ENCODE peak calls at places on chromosomes 5 and 9, in five cellular contexts. F is psoas muscle, U is transverse colon, Y is cardiac muscle cell, H is IMR-90. S is an unnamed sample.

GRCh38 chr9:133742849-133743444 is 4.8 kb upstream of the SARDH start:
- DNase-seq in F (peak; percentile 78), U (peak; percentile 74), Y (peak; percentile 84), H (peak; percentile 57), S (peak; percentile 54)

GRCh38 chr5:163259495-163259894 is 177.9 kb upstream of the CCNG1 start:
- DNase-seq in F (no peak), U (no peak), Y (no peak), H (no peak), S (no peak)

GRCh38 chr9:135219676-135220600 is 132.5 kb downstream of the OLFM1 start:
- DNase-seq in F (peak; percentile 16), U (peak; percentile 3), Y (no peak), H (no peak), S (no peak)

GRCh38 chr5:111043712-111044506 is 27.6 kb upstream of the TSLP start:
- DNase-seq in F (no peak), U (no peak), Y (peak; percentile 2), H (peak; percentile 87), S (peak; percentile 99)

GRCh38 chr5:100863736-100864135 is 39.3 kb downstream of the ST8SIA4 start:
- DNase-seq in F (no peak), U (no peak), Y (no peak), H (no peak), S (no peak)

GRCh38 chr9:89317282-89317681 is 1.0 kb upstream of the SECISBP2 start:
- DNase-seq in F (no peak), U (no peak), Y (no peak), H (no peak), S (no peak)

GRCh38 chr5:126391386-126391785 is 31.8 kb upstream of the GRAMD2B start:
- DNase-seq in F (no peak), U (no peak), Y (no peak), H (no peak), S (no peak)

GRCh38 chr5:34699155-34700077 is 43.3 kb downstream of the RAI14 start:
- DNase-seq in F (no peak), U (peak; percentile 56), Y (peak; percentile 31), H (no peak), S (no peak)

GRCh38 chr5:87499478-87500410 is 87.0 kb upstream of the CCNH start:
- DNase-seq in F (peak; percentile 31), U (no peak), Y (no peak), H (no peak), S (no peak)

GRCh38 chr9:90827181-90827866 is 25.7 kb downstream of the SYK start:
- DNase-seq in F (no peak), U (peak; percentile 39), Y (no peak), H (no peak), S (no peak)

GRCh38 chr5:92580814-92581213 is 1000.2 kb downstream of the NR2F1-AS1 start:
- DNase-seq in F (no peak), U (no peak), Y (no peak), H (peak; percentile 3), S (no peak)

GRCh38 chr9:133604214-133604613 is 5.0 kb downstream of the FAM163B start:
- DNase-seq in F (no peak), U (no peak), Y (peak; percentile 60), H (no peak), S (peak; percentile 4)

GRCh38 chr5:158364367-158364766 is 505.4 kb upstream of the CLINT1 start:
- DNase-seq in F (no peak), U (no peak), Y (no peak), H (no peak), S (no peak)

GRCh38 chr5:42620579-42621216 is 135.9 kb upstream of the CCDC152 start:
- DNase-seq in F (no peak), U (no peak), Y (no peak), H (no peak), S (no peak)

GRCh38 chr9:70602364-70603019 is 188.0 kb upstream of the KLF9 start:
- DNase-seq in F (peak; percentile 59), U (peak; percentile 61), Y (peak; percentile 73), H (peak; percentile 91), S (peak; percentile 85)

GRCh38 chr5:54997081-54997480 is 11.7 kb upstream of the ESM1 start:
- DNase-seq in F (no peak), U (no peak), Y (no peak), H (no peak), S (no peak)

GRCh38 chr5:58127486-58128220 is 332.2 kb downstream of the PLK2 start:
- DNase-seq in F (no peak), U (no peak), Y (peak; percentile 18), H (peak; percentile 20), S (no peak)

GRCh38 chr9:111597852-111598729 is 1.4 kb downstream of the PTGR1 start:
- DNase-seq in F (peak; percentile 87), U (peak; percentile 71), Y (peak; percentile 66), H (peak; percentile 64), S (peak; percentile 53)

GRCh38 chr5:124979174-124979573 is 232.7 kb upstream of the ZNF608 start:
- DNase-seq in F (no peak), U (no peak), Y (peak; percentile 43), H (peak; percentile 24), S (no peak)

GRCh38 chr5:121500262-121500792 is 351.4 kb upstream of the FTMT start:
- DNase-seq in F (no peak), U (no peak), Y (no peak), H (no peak), S (no peak)
- H3K27ac ChIP-seq in F (no peak overlapping the region), U (no peak overlapping the region), Y (no peak overlapping the region), H (no peak overlapping the region), S (no peak overlapping the region)

GRCh38 chr5:149410721-149411432 is 31.8 kb upstream of the IL17B start:
- DNase-seq in F (no peak), U (no peak), Y (no peak), H (peak; percentile 16), S (no peak)

GRCh38 chr5:149411738-149412519 is 32.8 kb upstream of the IL17B start:
- DNase-seq in F (no peak), U (no peak), Y (no peak), H (no peak), S (no peak)

GRCh38 chr5:149409268-149409948 is 30.3 kb upstream of the IL17B start:
- DNase-seq in F (no peak), U (no peak), Y (no peak), H (no peak), S (no peak)

GRCh38 chr5:149408252-149409099 is 29.4 kb upstream of the IL17B start:
- DNase-seq in F (no peak), U (no peak), Y (no peak), H (no peak), S (no peak)

GRCh38 chr5:149410071-149410470 is 31.0 kb upstream of the IL17B start:
- DNase-seq in F (no peak), U (no peak), Y (no peak), H (no peak), S (no peak)
- H3K4me3 ChIP-seq in F (peak overlapping the region; percentile 59), U (peak overlapping the region; percentile 53), Y (no peak overlapping the region), H (peak overlapping the region; percentile 63), S (peak overlapping the region; percentile 76)

DNA sequence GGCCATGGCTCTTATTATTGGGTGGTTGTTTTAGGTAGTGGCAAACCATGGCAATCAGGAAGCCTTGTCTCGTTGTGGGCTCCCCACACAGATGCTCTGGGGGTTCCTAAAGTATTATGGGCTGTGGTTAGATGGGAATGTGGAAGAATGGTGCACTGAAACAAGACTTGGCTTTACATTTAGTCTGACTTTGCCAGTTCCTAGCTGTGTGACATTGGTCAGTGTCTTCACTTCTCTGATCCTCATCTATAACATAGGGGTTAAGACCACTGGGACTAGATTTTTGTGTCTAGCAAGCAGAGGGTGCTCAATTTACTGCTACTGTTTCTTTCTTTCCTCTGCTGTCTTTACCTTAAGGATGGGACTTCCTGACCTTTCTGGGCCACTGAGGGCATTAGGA is 149.5 kb downstream of the HSPA4 start:
- DNase-seq in F (no peak), U (no peak), Y (no peak), H (no peak), S (no peak)
- H3K27ac ChIP-seq in F (no peak overlapping the region), U (no peak overlapping the region), Y (no peak overlapping the region), H (no peak overlapping the region), S (no peak overlapping the region)

GRCh38 chr5:139652788-139653241 is 4.7 kb downstream of the CXXC5 start:
- DNase-seq in F (peak; percentile 49), U (no peak), Y (no peak), H (no peak), S (peak; percentile 74)
- H3K4me3 ChIP-seq in F (peak overlapping the region; percentile 99), U (no peak overlapping the region), Y (no peak overlapping the region), H (no peak overlapping the region), S (peak overlapping the region; percentile 87)

GRCh38 chr5:27706832-27707231 is 668.4 kb upstream of the CDH9 start:
- DNase-seq in F (no peak), U (no peak), Y (no peak), H (no peak), S (peak; percentile 5)

DNA sequence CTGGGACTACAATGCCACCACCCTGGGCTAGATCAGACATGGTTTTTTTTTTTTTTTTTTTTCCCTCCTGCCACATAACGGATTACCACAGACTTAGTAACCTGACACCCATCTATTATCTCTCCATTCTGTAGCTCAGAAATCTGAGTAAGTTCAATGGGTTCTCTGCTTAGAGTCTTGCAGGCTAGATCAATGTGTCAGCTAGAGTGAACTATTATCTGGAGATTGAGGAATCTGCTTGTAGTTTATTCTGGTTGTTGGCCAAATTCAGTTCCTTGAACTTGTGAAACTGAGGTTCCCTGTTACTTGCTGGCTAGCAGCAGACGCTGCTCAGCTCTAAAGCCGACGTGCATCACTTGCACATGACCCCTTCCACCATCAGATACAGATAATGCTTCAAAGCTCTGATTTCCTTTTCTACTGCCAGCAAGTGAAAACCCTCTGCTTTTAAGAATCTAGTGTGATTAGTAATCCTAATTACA is 664.0 kb upstream of the CDH9 start:
- DNase-seq in F (no peak), U (no peak), Y (peak; percentile 14), H (no peak), S (peak; percentile 90)
- H3K27ac ChIP-seq in F (no peak overlapping the region), U (no peak overlapping the region), Y (no peak overlapping the region), H (no peak overlapping the region), S (peak overlapping the region; percentile 68)

DNA sequence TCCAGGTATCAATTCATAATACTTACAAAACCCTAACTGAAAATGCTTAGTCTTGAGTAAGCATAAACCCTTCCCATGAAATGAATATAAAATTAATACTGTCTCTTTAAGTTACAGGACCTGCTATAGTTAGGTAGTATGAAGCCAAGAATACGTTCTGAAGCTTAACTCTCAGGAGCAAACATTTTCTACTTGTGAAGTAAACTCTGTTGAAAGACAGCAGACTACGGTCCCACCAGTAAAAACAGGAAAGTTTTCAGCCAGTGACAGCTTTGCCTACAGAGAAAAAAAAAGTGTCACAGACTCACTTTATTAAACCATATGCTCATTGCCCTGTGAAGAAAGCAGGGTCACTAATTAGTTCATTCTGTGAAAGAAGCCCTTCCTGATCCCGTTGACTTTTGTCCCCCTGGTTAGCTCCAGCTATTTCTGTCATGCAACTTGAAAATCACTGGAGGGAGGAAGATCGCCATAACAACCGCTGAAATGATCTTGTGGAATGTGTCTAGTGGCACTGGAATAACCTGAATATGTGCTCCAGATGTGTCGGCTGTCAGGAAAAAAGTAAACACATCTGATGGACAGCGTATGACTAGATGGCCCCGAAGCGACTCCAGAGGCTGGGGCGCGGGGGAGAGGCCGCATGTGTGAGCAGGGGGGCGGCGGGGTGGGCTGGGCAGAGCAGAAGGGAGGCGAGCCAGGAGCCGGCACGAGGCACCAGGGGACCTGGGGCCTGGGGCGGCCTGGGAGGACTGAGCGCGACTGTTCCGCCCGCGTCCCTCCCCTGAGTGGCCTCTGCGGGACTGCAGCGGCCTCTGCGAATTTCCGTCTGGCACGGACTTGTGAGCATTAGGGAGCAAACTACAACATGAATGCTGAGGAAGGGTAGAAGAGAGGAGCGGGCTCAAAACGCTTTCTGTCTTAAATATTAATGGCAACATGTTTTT is 41.9 kb downstream of the BNC2 start:
- DNase-seq in F (peak; percentile 62), U (peak; percentile 18), Y (peak; percentile 59), H (peak; percentile 78), S (peak; percentile 18)
- H3K4me3 ChIP-seq in F (peak overlapping the region; percentile 67), U (peak overlapping the region; percentile 46), Y (no peak overlapping the region), H (peak overlapping the region; percentile 22), S (no peak overlapping the region)

S was measured in brain microvascular endothelial cell.